ENCODE peak calls at places on chromosomes 1 and 21, in four cellular contexts. Y is H1, Z is neuronal stem cell, G is H9. B is an unnamed sample.

GRCh38 chr1:83115785-83116184 is 883.1 kb downstream of the TTLL7 start:
- DNase-seq in Y (no peak), Z (no peak), G (no peak), B (no peak)

GRCh38 chr1:62882161-62882560 is 98.2 kb downstream of the ATG4C start:
- DNase-seq in Y (no peak), Z (no peak), G (no peak), B (no peak)

GRCh38 chr1:202189012-202189790 is 4.4 kb upstream of the LGR6 start:
- DNase-seq in Y (peak), Z (peak), G (peak), B (peak)

GRCh38 chr1:228334226-228334935 is 72.3 kb downstream of the TRIM11 start:
- DNase-seq in Y (peak), Z (no peak), G (peak), B (no peak)

GRCh38 chr1:167442854-167443565 is 75.3 kb downstream of the CD247 start:
- DNase-seq in Y (peak), Z (no peak), G (no peak), B (no peak)

GRCh38 chr1:213414346-213414745 is 363.3 kb downstream of the RPS6KC1 start:
- DNase-seq in Y (no peak), Z (no peak), G (no peak), B (no peak)

GRCh38 chr1:207964195-207964966 is 53.5 kb upstream of the CD34 start:
- DNase-seq in Y (no peak), Z (no peak), G (no peak), B (no peak)

GRCh38 chr1:18919174-18919905 is 17.0 kb upstream of the ALDH4A1 start:
- DNase-seq in Y (no peak), Z (no peak), G (no peak), B (peak)

GRCh38 chr1:13775916-13776315 is 75.9 kb downstream of the PRDM2 start:
- DNase-seq in Y (no peak), Z (no peak), G (no peak), B (no peak)

GRCh38 chr1:13774121-13774520 is 74.1 kb downstream of the PRDM2 start:
- DNase-seq in Y (no peak), Z (no peak), G (no peak), B (no peak)

GRCh38 chr1:13772271-13772670 is 72.3 kb downstream of the PRDM2 start:
- DNase-seq in Y (no peak), Z (no peak), G (no peak), B (no peak)

GRCh38 chr1:13778431-13778830 is 78.4 kb downstream of the PRDM2 start:
- DNase-seq in Y (no peak), Z (no peak), G (no peak), B (no peak)

DNA sequence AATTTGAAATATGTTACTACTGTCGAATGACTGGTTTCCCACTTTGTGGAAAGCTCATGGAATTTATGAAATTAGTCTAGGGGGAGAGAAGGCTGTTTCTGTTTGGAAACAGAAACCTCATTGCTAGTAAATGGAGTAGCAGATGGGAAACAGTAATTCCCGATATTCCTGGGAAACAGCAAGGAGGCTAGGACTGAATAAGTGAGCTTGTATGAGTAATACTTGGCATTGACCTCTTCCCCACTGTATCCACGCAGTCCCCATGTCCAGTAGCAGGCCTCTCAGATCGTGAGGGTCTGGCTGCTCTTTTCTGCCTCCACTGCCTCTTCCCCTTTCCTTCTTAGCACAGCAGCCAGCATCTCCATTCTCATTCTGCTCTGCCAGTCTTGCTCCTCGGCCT is 75.5 kb downstream of the PRDM2 start:
- DNase-seq in Y (no peak), Z (no peak), G (no peak), B (no peak)
- H3K4ac ChIP-seq in Y (no peak), Z (no peak), G (no peak), B (no peak)

GRCh38 chr1:224182866-224183590 is at the start of gene DEGS1:
- DNase-seq in Y (peak), Z (peak), G (peak), B (peak)
- H3K4ac ChIP-seq in Y (peak), Z (no peak), G (no peak), B (peak)

GRCh38 chr1:117820096-117820495 is 109.3 kb downstream of the GDAP2 start:
- DNase-seq in Y (no peak), Z (no peak), G (no peak), B (no peak)

GRCh38 chr1:117820694-117821381 is 108.6 kb downstream of the GDAP2 start:
- DNase-seq in Y (no peak), Z (no peak), G (no peak), B (no peak)

GRCh38 chr1:117819301-117819700 is 110.1 kb downstream of the GDAP2 start:
- DNase-seq in Y (no peak), Z (no peak), G (no peak), B (no peak)

GRCh38 chr1:117821782-117822447 is 107.5 kb downstream of the GDAP2 start:
- DNase-seq in Y (no peak), Z (no peak), G (no peak), B (peak)

GRCh38 chr1:117821382-117821755 is 108.1 kb downstream of the GDAP2 start:
- DNase-seq in Y (no peak), Z (no peak), G (no peak), B (no peak)
- H3K4ac ChIP-seq in Y (no peak), Z (no peak), G (no peak), B (no peak)

DNA sequence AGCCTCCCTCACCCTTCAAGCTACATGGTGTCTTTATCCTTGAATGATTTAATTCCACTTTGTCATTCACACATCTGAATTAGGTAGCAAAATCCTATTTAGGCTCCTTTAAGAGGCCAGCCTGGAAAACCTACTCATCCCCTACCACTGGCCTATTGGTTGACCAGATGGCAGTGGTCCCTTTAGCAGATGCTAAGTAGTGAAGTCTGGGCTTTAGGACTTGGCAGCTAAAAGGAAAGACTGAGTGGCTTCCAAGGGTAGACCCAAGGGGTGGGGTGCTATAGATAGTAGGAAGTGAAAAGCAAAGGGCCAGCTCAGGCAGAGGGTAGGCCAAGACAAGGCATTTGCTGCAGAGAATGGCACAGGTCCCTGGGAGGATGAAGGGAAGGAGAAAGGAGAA is 46.6 kb downstream of the KCNJ6 start:
- DNase-seq in Y (no peak), Z (no peak), G (no peak), B (no peak)
- H3K4ac ChIP-seq in Y (no peak), Z (no peak), G (no peak), B (no peak)

GRCh38 chr21:31887596-31887920 is 14.7 kb downstream of the HUNK start:
- DNase-seq in Y (no peak), Z (no peak), G (no peak), B (no peak)
- H3K4ac ChIP-seq in Y (no peak), Z (no peak), G (no peak), B (no peak)